ENCODE peak calls at places on chromosomes 6 and 20, in eight cellular contexts. One of them, this sample, is unnamed. For H3K36me3, the result is how much of the 10 kb centered on the place peaks cover.

GRCh38 chr6:53318429-53318828 is 30.3 kb downstream of the ELOVL5 start:
- DNase-seq in heart left ventricle: no peak
- DNase-seq in testis: no peak
- DNase-seq in lung: no peak
- DNase-seq in RWPE2: no peak
- DNase-seq in mesenchymal stem cell: no peak
- DNase-seq in CD4-positive, CD25-positive, alpha-beta regulatory T cell: no peak
- DNase-seq in GM23338: no peak
- DNase-seq in this sample: no peak

GRCh38 chr20:1301031-1301529 is 27.9 kb downstream of the SDCBP2 start:
- DNase-seq in lung: no peak
- DNase-seq in RWPE2: no peak
- DNase-seq in CD4-positive, CD25-positive, alpha-beta regulatory T cell: peak
- DNase-seq in heart left ventricle: no peak
- DNase-seq in testis: no peak
- DNase-seq in GM23338: peak
- DNase-seq in mesenchymal stem cell: peak
- DNase-seq in this sample: no peak

GRCh38 chr6:15464211-15464725 is 198.6 kb downstream of the DTNBP1 start:
- DNase-seq in GM23338: peak
- DNase-seq in lung: no peak
- DNase-seq in RWPE2: no peak
- DNase-seq in testis: peak
- DNase-seq in heart left ventricle: peak
- DNase-seq in mesenchymal stem cell: peak
- DNase-seq in CD4-positive, CD25-positive, alpha-beta regulatory T cell: peak
- DNase-seq in this sample: peak

GRCh38 chr6:23533311-23533710 is 592.7 kb upstream of the NRSN1 start:
- DNase-seq in CD4-positive, CD25-positive, alpha-beta regulatory T cell: no peak
- DNase-seq in RWPE2: no peak
- DNase-seq in mesenchymal stem cell: no peak
- DNase-seq in GM23338: no peak
- DNase-seq in lung: no peak
- DNase-seq in heart left ventricle: no peak
- DNase-seq in testis: no peak
- DNase-seq in this sample: no peak

GRCh38 chr6:116157391-116157790 is 31.5 kb upstream of the COL10A1 start:
- DNase-seq in GM23338: no peak
- DNase-seq in lung: no peak
- DNase-seq in testis: no peak
- DNase-seq in CD4-positive, CD25-positive, alpha-beta regulatory T cell: no peak
- DNase-seq in mesenchymal stem cell: no peak
- DNase-seq in heart left ventricle: no peak
- DNase-seq in RWPE2: no peak
- DNase-seq in this sample: no peak

GRCh38 chr20:266604-267562 is 9.4 kb downstream of the DEFB132 start:
- DNase-seq in lung: peak
- DNase-seq in heart left ventricle: peak
- DNase-seq in mesenchymal stem cell: peak
- DNase-seq in RWPE2: peak
- DNase-seq in GM23338: peak
- DNase-seq in CD4-positive, CD25-positive, alpha-beta regulatory T cell: peak
- DNase-seq in testis: peak
- DNase-seq in this sample: peak

GRCh38 chr6:21099338-21100314 is 493.9 kb upstream of the SOX4 start:
- DNase-seq in GM23338: no peak
- DNase-seq in RWPE2: no peak
- DNase-seq in CD4-positive, CD25-positive, alpha-beta regulatory T cell: no peak
- DNase-seq in lung: no peak
- DNase-seq in heart left ventricle: no peak
- DNase-seq in testis: no peak
- DNase-seq in mesenchymal stem cell: no peak
- DNase-seq in this sample: no peak

GRCh38 chr6:108113557-108114519 is 39.3 kb upstream of the OSTM1 start:
- DNase-seq in lung: peak
- DNase-seq in mesenchymal stem cell: peak
- DNase-seq in heart left ventricle: no peak
- DNase-seq in testis: peak
- DNase-seq in CD4-positive, CD25-positive, alpha-beta regulatory T cell: peak
- DNase-seq in RWPE2: no peak
- DNase-seq in GM23338: peak
- DNase-seq in this sample: peak

GRCh38 chr20:4817230-4817671 is 95.5 kb downstream of the PRND start:
- DNase-seq in heart left ventricle: no peak
- DNase-seq in CD4-positive, CD25-positive, alpha-beta regulatory T cell: no peak
- DNase-seq in lung: no peak
- DNase-seq in GM23338: no peak
- DNase-seq in mesenchymal stem cell: no peak
- DNase-seq in testis: no peak
- DNase-seq in RWPE2: no peak
- DNase-seq in this sample: no peak

GRCh38 chr6:39157511-39157910 is 42.5 kb upstream of the SAYSD1 start:
- DNase-seq in CD4-positive, CD25-positive, alpha-beta regulatory T cell: no peak
- DNase-seq in lung: no peak
- DNase-seq in heart left ventricle: no peak
- DNase-seq in RWPE2: no peak
- DNase-seq in GM23338: no peak
- DNase-seq in mesenchymal stem cell: no peak
- DNase-seq in testis: no peak
- DNase-seq in this sample: no peak

GRCh38 chr20:50654899-50655298 is 36.4 kb downstream of the RIPOR3 start:
- DNase-seq in CD4-positive, CD25-positive, alpha-beta regulatory T cell: no peak
- DNase-seq in GM23338: no peak
- DNase-seq in RWPE2: no peak
- DNase-seq in testis: no peak
- DNase-seq in heart left ventricle: no peak
- DNase-seq in lung: no peak
- DNase-seq in mesenchymal stem cell: no peak
- DNase-seq in this sample: no peak

GRCh38 chr6:138465007-138465645 is 34.2 kb downstream of the NHSL1 start:
- DNase-seq in GM23338: peak
- DNase-seq in lung: no peak
- DNase-seq in RWPE2: peak
- DNase-seq in CD4-positive, CD25-positive, alpha-beta regulatory T cell: no peak
- DNase-seq in heart left ventricle: no peak
- DNase-seq in testis: no peak
- DNase-seq in mesenchymal stem cell: peak
- DNase-seq in this sample: no peak

GRCh38 chr6:147311218-147311617 is 107.0 kb downstream of the STXBP5 start:
- DNase-seq in heart left ventricle: no peak
- DNase-seq in mesenchymal stem cell: no peak
- DNase-seq in CD4-positive, CD25-positive, alpha-beta regulatory T cell: no peak
- DNase-seq in GM23338: no peak
- DNase-seq in testis: no peak
- DNase-seq in RWPE2: no peak
- DNase-seq in lung: no peak
- DNase-seq in this sample: no peak

GRCh38 chr20:19934792-19935491 is 82.2 kb upstream of the NAA20 start:
- DNase-seq in RWPE2: no peak
- DNase-seq in CD4-positive, CD25-positive, alpha-beta regulatory T cell: no peak
- DNase-seq in lung: peak
- DNase-seq in heart left ventricle: peak
- DNase-seq in testis: peak
- DNase-seq in mesenchymal stem cell: peak
- DNase-seq in GM23338: no peak
- DNase-seq in this sample: peak

GRCh38 chr20:63103402-63104311 is 96.9 kb upstream of the BHLHE23 start:
- DNase-seq in GM23338: no peak
- DNase-seq in testis: no peak
- DNase-seq in lung: no peak
- DNase-seq in heart left ventricle: peak
- DNase-seq in CD4-positive, CD25-positive, alpha-beta regulatory T cell: peak
- DNase-seq in RWPE2: peak
- DNase-seq in mesenchymal stem cell: peak
- DNase-seq in this sample: no peak

GRCh38 chr6:24283043-24283985 is 74.5 kb downstream of the DCDC2 start:
- DNase-seq in testis: peak
- DNase-seq in mesenchymal stem cell: peak
- DNase-seq in lung: peak
- DNase-seq in GM23338: peak
- DNase-seq in RWPE2: no peak
- DNase-seq in heart left ventricle: peak
- DNase-seq in CD4-positive, CD25-positive, alpha-beta regulatory T cell: peak
- DNase-seq in this sample: peak

GRCh38 chr6:13406781-13407180 is 78.4 kb upstream of the TBC1D7 start:
- DNase-seq in GM23338: no peak
- DNase-seq in mesenchymal stem cell: no peak
- DNase-seq in lung: no peak
- DNase-seq in heart left ventricle: peak
- DNase-seq in testis: peak
- DNase-seq in CD4-positive, CD25-positive, alpha-beta regulatory T cell: no peak
- DNase-seq in RWPE2: no peak
- DNase-seq in this sample: no peak

GRCh38 chr20:40959325-40960092 is 69.1 kb upstream of the TOP1 start:
- DNase-seq in CD4-positive, CD25-positive, alpha-beta regulatory T cell: no peak
- DNase-seq in lung: no peak
- DNase-seq in GM23338: no peak
- DNase-seq in testis: no peak
- DNase-seq in RWPE2: peak
- DNase-seq in mesenchymal stem cell: no peak
- DNase-seq in heart left ventricle: no peak
- DNase-seq in this sample: no peak

GRCh38 chr6:15504040-15504491 is 158.8 kb downstream of the DTNBP1 start:
- DNase-seq in mesenchymal stem cell: no peak
- DNase-seq in heart left ventricle: peak
- DNase-seq in GM23338: no peak
- DNase-seq in RWPE2: no peak
- DNase-seq in testis: peak
- DNase-seq in lung: no peak
- DNase-seq in CD4-positive, CD25-positive, alpha-beta regulatory T cell: no peak
- DNase-seq in this sample: no peak

GRCh38 chr20:37640600-37641561 is 52.9 kb upstream of the CTNNBL1 start:
- DNase-seq in testis: no peak
- DNase-seq in lung: no peak
- DNase-seq in heart left ventricle: no peak
- DNase-seq in GM23338: no peak
- DNase-seq in RWPE2: no peak
- DNase-seq in CD4-positive, CD25-positive, alpha-beta regulatory T cell: no peak
- DNase-seq in mesenchymal stem cell: no peak
- DNase-seq in this sample: no peak

GRCh38 chr6:54366647-54367327 is 58.5 kb downstream of the TINAG start:
- DNase-seq in CD4-positive, CD25-positive, alpha-beta regulatory T cell: no peak
- DNase-seq in lung: no peak
- DNase-seq in testis: no peak
- DNase-seq in RWPE2: no peak
- DNase-seq in mesenchymal stem cell: no peak
- DNase-seq in GM23338: no peak
- DNase-seq in heart left ventricle: no peak
- DNase-seq in this sample: no peak

GRCh38 chr6:118152524-118152923 is 245.5 kb downstream of the SLC35F1 start:
- DNase-seq in heart left ventricle: no peak
- DNase-seq in mesenchymal stem cell: no peak
- DNase-seq in testis: no peak
- DNase-seq in CD4-positive, CD25-positive, alpha-beta regulatory T cell: no peak
- DNase-seq in RWPE2: no peak
- DNase-seq in lung: no peak
- DNase-seq in GM23338: peak
- DNase-seq in this sample: no peak

GRCh38 chr20:47055699-47056369 is 161.2 kb downstream of the EYA2 start:
- DNase-seq in testis: no peak
- DNase-seq in mesenchymal stem cell: no peak
- DNase-seq in CD4-positive, CD25-positive, alpha-beta regulatory T cell: no peak
- DNase-seq in RWPE2: peak
- DNase-seq in lung: no peak
- DNase-seq in GM23338: no peak
- DNase-seq in heart left ventricle: no peak
- DNase-seq in this sample: no peak

GRCh38 chr20:33359399-33360261 is 41.7 kb downstream of the CDK5RAP1 start:
- DNase-seq in RWPE2: peak
- DNase-seq in CD4-positive, CD25-positive, alpha-beta regulatory T cell: no peak
- DNase-seq in heart left ventricle: no peak
- DNase-seq in GM23338: no peak
- DNase-seq in testis: no peak
- DNase-seq in lung: no peak
- DNase-seq in mesenchymal stem cell: peak
- DNase-seq in this sample: no peak
- H3K36me3 ChIP-seq in RWPE2: half or more
- H3K36me3 ChIP-seq in CD4-positive, CD25-positive, alpha-beta regulatory T cell: half or more
- H3K36me3 ChIP-seq in heart left ventricle: under half
- H3K36me3 ChIP-seq in GM23338: under half
- H3K36me3 ChIP-seq in testis: under half
- H3K36me3 ChIP-seq in lung: under half
- H3K36me3 ChIP-seq in mesenchymal stem cell: half or more
- H3K36me3 ChIP-seq in this sample: under half

DNA sequence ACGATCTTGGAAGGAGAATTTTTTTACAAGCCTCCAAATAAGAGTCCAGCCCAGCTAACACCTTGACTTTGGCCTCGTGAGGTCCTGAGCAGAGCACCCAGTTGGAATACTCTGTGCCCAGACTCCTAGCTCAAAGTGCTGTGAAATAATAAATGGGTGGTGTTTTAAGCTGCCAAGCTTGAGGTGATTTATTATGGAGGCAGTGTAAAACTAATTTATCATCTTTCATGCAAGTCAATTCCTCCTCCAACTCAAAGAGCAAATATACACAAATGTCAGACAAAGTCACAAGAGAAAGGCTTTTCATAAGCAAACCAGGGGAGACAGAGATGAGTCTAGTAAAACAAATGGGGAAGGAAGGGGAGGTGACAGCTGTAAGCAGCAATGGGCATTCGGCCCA is 12.7 kb downstream of the ABT1 start:
- DNase-seq in heart left ventricle: no peak
- DNase-seq in testis: no peak
- DNase-seq in RWPE2: no peak
- DNase-seq in lung: no peak
- DNase-seq in CD4-positive, CD25-positive, alpha-beta regulatory T cell: no peak
- DNase-seq in mesenchymal stem cell: no peak
- DNase-seq in GM23338: no peak
- DNase-seq in this sample: no peak
- H3K36me3 ChIP-seq in heart left ventricle: under half
- H3K36me3 ChIP-seq in testis: under half
- H3K36me3 ChIP-seq in RWPE2: under half
- H3K36me3 ChIP-seq in lung: under half
- H3K36me3 ChIP-seq in CD4-positive, CD25-positive, alpha-beta regulatory T cell: under half
- H3K36me3 ChIP-seq in mesenchymal stem cell: under half
- H3K36me3 ChIP-seq in GM23338: under half
- H3K36me3 ChIP-seq in this sample: under half

DNA sequence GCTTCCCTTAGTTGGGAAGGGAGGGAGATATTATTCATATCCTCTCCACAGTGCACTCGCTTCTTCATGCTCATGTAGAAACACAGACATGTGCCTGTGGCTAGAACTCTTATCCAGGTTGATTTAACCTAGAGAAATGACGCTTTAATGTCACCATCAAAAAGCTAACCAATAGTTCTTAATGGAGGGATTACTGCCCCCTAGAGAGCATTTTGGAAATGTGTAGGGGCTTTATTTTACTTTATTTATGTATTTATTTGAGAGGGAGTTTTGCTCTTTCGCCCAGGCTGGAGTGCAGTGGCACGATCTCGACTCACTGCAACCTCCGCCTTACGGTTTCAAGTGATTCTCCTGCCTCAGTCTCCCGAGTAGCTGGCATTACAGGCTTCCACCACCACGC is 229.6 kb downstream of the SOD2 start:
- DNase-seq in CD4-positive, CD25-positive, alpha-beta regulatory T cell: peak
- DNase-seq in testis: no peak
- DNase-seq in lung: no peak
- DNase-seq in RWPE2: no peak
- DNase-seq in GM23338: peak
- DNase-seq in mesenchymal stem cell: no peak
- DNase-seq in heart left ventricle: no peak
- DNase-seq in this sample: peak
- H3K36me3 ChIP-seq in CD4-positive, CD25-positive, alpha-beta regulatory T cell: under half
- H3K36me3 ChIP-seq in testis: under half
- H3K36me3 ChIP-seq in lung: under half
- H3K36me3 ChIP-seq in RWPE2: under half
- H3K36me3 ChIP-seq in GM23338: under half
- H3K36me3 ChIP-seq in mesenchymal stem cell: under half
- H3K36me3 ChIP-seq in heart left ventricle: under half
- H3K36me3 ChIP-seq in this sample: under half

GRCh38 chr20:35731862-35732643 is 10.0 kb downstream of the RBM39 start:
- DNase-seq in lung: no peak
- DNase-seq in CD4-positive, CD25-positive, alpha-beta regulatory T cell: no peak
- DNase-seq in mesenchymal stem cell: no peak
- DNase-seq in heart left ventricle: no peak
- DNase-seq in RWPE2: peak
- DNase-seq in testis: no peak
- DNase-seq in GM23338: no peak
- DNase-seq in this sample: no peak
- H3K36me3 ChIP-seq in lung: under half
- H3K36me3 ChIP-seq in CD4-positive, CD25-positive, alpha-beta regulatory T cell: half or more
- H3K36me3 ChIP-seq in mesenchymal stem cell: half or more
- H3K36me3 ChIP-seq in heart left ventricle: half or more
- H3K36me3 ChIP-seq in RWPE2: half or more
- H3K36me3 ChIP-seq in testis: under half
- H3K36me3 ChIP-seq in GM23338: half or more
- H3K36me3 ChIP-seq in this sample: half or more

This sample was measured in HAP-1.